ENCODE peak calls at places on chromosomes 7 and 10, in six cellular contexts. T is heart right ventricle; Z is AG10803; F is CD8-positive, alpha-beta T cell; I is PC-3; G is stomach. X is an unnamed sample.

GRCh38 chr10:71447676-71448075 is 51.0 kb downstream of the CDH23 start:
- DNase-seq in T (no peak), Z (no peak), F (no peak), I (no peak), G (no peak), X (peak)

GRCh38 chr7:142833174-142834027 is 21.5 kb upstream of the EPHB6 start:
- DNase-seq in T (no peak), Z (no peak), F (no peak), I (peak), G (no peak), X (no peak)

GRCh38 chr10:108663551-108663950 is 1259.8 kb downstream of the XPNPEP1 start:
- DNase-seq in T (no peak), Z (no peak), F (no peak), I (no peak), G (no peak), X (no peak)

GRCh38 chr7:3771906-3772305 is 470.9 kb downstream of the SDK1 start:
- DNase-seq in T (no peak), Z (no peak), F (no peak), I (no peak), G (no peak), X (no peak)

GRCh38 chr10:89088901-89089300 is 98.3 kb downstream of the FAS start:
- DNase-seq in T (no peak), Z (no peak), F (no peak), I (no peak), G (no peak), X (no peak)

GRCh38 chr10:123135415-123136141 is at the start of gene HMX3:
- DNase-seq in T (no peak), Z (peak), F (peak), I (no peak), G (no peak), X (no peak)

GRCh38 chr7:30682131-30683083 is at the start of gene CRHR2:
- DNase-seq in T (peak), Z (no peak), F (peak), I (no peak), G (no peak), X (no peak)

GRCh38 chr7:125061776-125062397 is 132.3 kb upstream of the POT1 start:
- DNase-seq in T (no peak), Z (no peak), F (no peak), I (peak), G (no peak), X (no peak)

GRCh38 chr10:74058658-74059057 is 60.7 kb downstream of the VCL start:
- DNase-seq in T (no peak), Z (peak), F (no peak), I (peak), G (no peak), X (no peak)

GRCh38 chr10:58734116-58734515 is 221.4 kb downstream of the BICC1 start:
- DNase-seq in T (no peak), Z (peak), F (no peak), I (no peak), G (no peak), X (no peak)

GRCh38 chr10:101140084-101140949 is 9.2 kb downstream of the TLX1 start:
- DNase-seq in T (no peak), Z (no peak), F (no peak), I (no peak), G (no peak), X (no peak)

GRCh38 chr10:61397175-61397986 is 55.8 kb downstream of the TMEM26 start:
- DNase-seq in T (no peak), Z (peak), F (no peak), I (no peak), G (no peak), X (no peak)

GRCh38 chr10:27450225-27450624 is 53.9 kb upstream of the RAB18 start:
- DNase-seq in T (no peak), Z (no peak), F (no peak), I (no peak), G (no peak), X (no peak)

X was measured in colonic mucosa.